ENCODE peak calls at places on chromosomes 5 and 9, in eight cellular contexts. R is psoas muscle, A is dorsolateral prefrontal cortex, E is uterus, J is neural progenitor cell, S is adrenal gland, F is AG04450, D is cardiac muscle cell. V is an unnamed sample.

GRCh38 chr9:4987996-4988421 is 2.9 kb downstream of the JAK2 start:
- DNase-seq in F (peak; percentile 30), E (peak; percentile 28), R (no peak), D (peak; percentile 86), S (peak; percentile 63), J (peak; percentile 88), A (no peak), V (no peak)

GRCh38 chr5:1553642-1554409 is 30.1 kb upstream of the LPCAT1 start:
- DNase-seq in D (no peak), E (no peak), J (no peak), S (peak; percentile 25), A (no peak), R (no peak), F (no peak), V (no peak)

GRCh38 chr5:73786043-73786831 is 160.2 kb downstream of the ARHGEF28 start:
- DNase-seq in F (no peak), A (no peak), D (no peak), J (no peak), E (no peak), S (no peak), R (no peak), V (no peak)

GRCh38 chr9:120438111-120438510 is 141.9 kb downstream of the CDK5RAP2 start:
- DNase-seq in E (no peak), R (no peak), S (no peak), A (no peak), D (no peak), J (no peak), F (no peak), V (no peak)

GRCh38 chr5:141313711-141314110 is 6.9 kb downstream of the TAF7 start:
- DNase-seq in D (no peak), E (no peak), R (no peak), S (no peak), J (no peak), A (no peak), F (no peak), V (no peak)

GRCh38 chr9:79104216-79104615 is 467.5 kb upstream of the TLE4 start:
- DNase-seq in F (no peak), A (no peak), D (no peak), E (no peak), S (no peak), R (no peak), J (no peak), V (no peak)

GRCh38 chr5:1946122-1946677 is 63.5 kb upstream of the IRX4 start:
- DNase-seq in R (no peak), E (no peak), J (no peak), A (no peak), S (no peak), D (peak; percentile 61), F (no peak), V (no peak)

GRCh38 chr5:113487411-113487778 is 858 bp downstream of the MCC start:
- DNase-seq in D (peak; percentile 24), F (no peak), E (no peak), R (no peak), A (no peak), S (no peak), J (peak; percentile 42), V (peak; percentile 69)

GRCh38 chr5:108924457-108924961 is 176.8 kb downstream of the FER start:
- DNase-seq in R (no peak), A (no peak), S (no peak), E (no peak), D (no peak), F (no peak), J (peak; percentile 3), V (no peak)

GRCh38 chr9:109001275-109001676 is 12.0 kb downstream of the CTNNAL1 start:
- DNase-seq in D (no peak), E (no peak), R (no peak), F (no peak), A (no peak), S (no peak), J (no peak), V (no peak)

GRCh38 chr5:127959152-127959764 is 124.3 kb upstream of the SLC12A2 start:
- DNase-seq in A (no peak), J (no peak), D (peak; percentile 63), E (peak; percentile 54), S (peak; percentile 87), R (peak; percentile 59), F (peak; percentile 67), V (no peak)

GRCh38 chr9:31153250-31153840 is 1231.1 kb upstream of the ACO1 start:
- DNase-seq in R (no peak), J (no peak), D (no peak), S (no peak), F (no peak), E (no peak), A (no peak), V (no peak)

GRCh38 chr9:22211588-22212360 is 202.7 kb upstream of the CDKN2B start:
- DNase-seq in F (peak; percentile 69), E (no peak), A (no peak), D (no peak), S (no peak), R (no peak), J (no peak), V (no peak)

GRCh38 chr5:35832757-35833156 is 23.9 kb upstream of the IL7R start:
- DNase-seq in A (no peak), F (no peak), D (no peak), E (no peak), J (no peak), R (no peak), S (no peak), V (no peak)

GRCh38 chr9:126516936-126517750 is 96.6 kb upstream of the LMX1B start:
- DNase-seq in S (no peak), E (peak; percentile 37), J (peak; percentile 88), F (peak; percentile 58), R (peak; percentile 73), A (no peak), D (peak; percentile 48), V (no peak)

GRCh38 chr5:43209833-43210232 is 17.8 kb downstream of the NIM1K start:
- DNase-seq in J (no peak), E (no peak), D (no peak), A (no peak), R (no peak), F (no peak), S (no peak), V (no peak)

GRCh38 chr9:125343518-125344284 is 82.1 kb downstream of the GAPVD1 start:
- DNase-seq in A (no peak), D (no peak), J (peak; percentile 89), F (peak; percentile 10), S (no peak), E (no peak), R (no peak), V (no peak)

GRCh38 chr9:23321049-23321448 is 505.0 kb downstream of the ELAVL2 start:
- DNase-seq in F (no peak), S (no peak), R (no peak), J (no peak), D (no peak), A (no peak), E (no peak), V (no peak)

GRCh38 chr5:152142845-152143469 is 218.3 kb upstream of the GLRA1 start:
- DNase-seq in S (peak; percentile 77), F (peak; percentile 24), D (peak; percentile 77), A (peak; percentile 53), E (peak; percentile 38), R (peak; percentile 62), J (peak; percentile 77), V (no peak)

GRCh38 chr5:40502736-40503135 is 177.0 kb upstream of the PTGER4 start:
- DNase-seq in J (no peak), R (no peak), A (no peak), E (no peak), F (no peak), S (no peak), D (no peak), V (no peak)

DNA sequence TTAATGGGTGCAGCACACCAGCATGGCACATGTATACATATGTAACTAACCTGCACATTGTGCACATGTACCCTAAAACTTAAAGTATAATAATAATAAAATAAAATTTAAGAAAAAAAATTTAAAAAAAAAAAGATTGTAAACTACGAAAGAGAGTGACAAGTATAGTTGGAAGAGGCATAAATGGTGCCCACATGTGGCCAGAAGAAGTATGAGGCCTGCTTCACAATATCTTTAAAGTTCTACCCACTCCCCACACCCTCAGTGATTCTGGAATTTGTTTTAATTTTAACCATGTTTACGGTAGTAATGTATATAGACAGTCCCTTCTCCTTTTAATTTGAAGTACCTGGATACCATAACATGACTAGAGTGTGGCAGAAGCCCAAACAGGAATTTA is 172.7 kb downstream of the CHSY3 start:
- DNase-seq in J (no peak), F (no peak), E (no peak), S (no peak), R (no peak), D (no peak), A (no peak), V (no peak)
- TF ChIP-seq CTCF in J (peak; percentile 20), F (peak; percentile 15), E (no peak), S (no peak), R (no peak), D (peak; percentile 18), A (no peak), V (no peak)

DNA sequence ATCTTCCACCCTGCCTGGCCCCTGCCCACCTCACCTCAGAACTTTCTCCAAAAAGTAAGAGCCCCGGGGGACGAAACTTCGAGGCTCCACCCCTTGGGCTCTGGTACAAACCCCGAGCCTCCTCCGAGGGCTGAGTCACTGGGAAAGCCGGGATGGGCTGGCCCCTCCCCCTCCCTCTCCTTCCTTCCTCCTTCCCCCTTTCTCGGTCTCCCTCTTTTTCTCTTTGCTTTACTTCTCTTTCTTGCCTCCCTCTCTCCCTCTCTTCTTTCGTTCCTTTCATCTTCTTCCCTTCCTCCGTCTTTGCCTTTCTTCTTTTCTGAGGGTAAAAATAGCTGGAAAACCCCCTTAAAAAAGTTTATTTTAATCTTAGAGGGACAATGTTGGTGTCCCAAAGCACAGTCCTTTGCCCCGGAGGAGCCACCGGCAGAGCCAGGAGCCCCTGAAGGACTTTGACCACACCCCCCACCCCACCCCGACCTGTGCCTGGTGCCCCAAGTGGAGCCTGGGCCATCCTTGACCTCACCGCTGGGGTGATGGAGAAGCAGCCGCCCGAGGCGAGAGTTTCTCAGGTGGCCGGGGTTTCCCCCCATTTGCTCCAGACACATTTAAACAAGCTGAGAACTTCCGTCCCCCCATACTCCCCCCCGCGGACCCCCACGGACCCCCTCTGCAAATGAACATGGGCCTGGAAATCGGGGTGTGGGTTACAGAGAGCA is 5.7 kb upstream of the NOTCH1 start:
- DNase-seq in F (no peak), J (peak; percentile 70), S (peak; percentile 80), R (peak; percentile 80), D (no peak), A (no peak), E (peak; percentile 90), V (no peak)
- H3K4me3 ChIP-seq in F (peak overlapping the region; percentile 25), J (no peak overlapping the region), S (no peak overlapping the region), R (no peak overlapping the region), D (no peak overlapping the region), A (no peak overlapping the region), E (peak overlapping the region; percentile 18), V (peak overlapping the region; percentile 52)

DNA sequence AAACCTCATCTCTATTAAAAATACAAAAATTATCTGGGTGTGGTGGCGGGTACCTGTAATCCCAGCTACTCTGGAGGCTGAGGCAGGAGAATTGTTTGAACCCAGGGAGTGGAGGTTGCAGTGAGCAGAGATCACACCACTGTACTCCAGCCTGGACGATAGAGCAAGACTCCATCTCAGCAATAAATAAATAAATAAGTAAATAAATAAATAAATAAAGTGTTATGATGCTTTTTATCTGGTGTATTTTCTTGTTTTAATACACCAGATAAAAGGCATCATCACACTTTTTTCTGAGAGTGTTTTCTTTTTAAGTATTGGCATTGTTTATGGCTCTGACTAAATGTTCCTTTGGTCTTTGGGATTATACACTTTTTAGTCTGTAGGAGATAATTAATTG is 24.2 kb upstream of the LECT2 start:
- DNase-seq in R (no peak), A (no peak), J (no peak), E (no peak), S (no peak), D (no peak), F (no peak), V (no peak)
- H3K27ac ChIP-seq in R (peak overlapping the region; percentile 61), A (no peak overlapping the region), J (no peak overlapping the region), E (peak overlapping the region; percentile 22), S (no peak overlapping the region), D (no peak overlapping the region), F (peak overlapping the region; percentile 41), V (no peak overlapping the region)

GRCh38 chr9:92342825-92343488 is 17.2 kb downstream of the CENPP start:
- DNase-seq in F (no peak), D (no peak), S (no peak), J (no peak), E (no peak), R (no peak), A (no peak), V (no peak)
- TF ChIP-seq CTCF in F (peak; percentile 30), D (peak; percentile 2), S (no peak), J (no peak), E (peak; percentile 44), R (peak; percentile 24), A (peak; percentile 55), V (no peak)

V was measured in coronary artery.